ENCODE peak calls at places on chromosome 1, in eight cellular contexts. One of them, this sample, is unnamed.

GRCh38 chr1:235910357-235911299 is 43.9 kb upstream of the LYST start:
- DNase-seq in cardiac muscle cell: peak
- DNase-seq in lower lobe of right lung: no peak
- DNase-seq in OCI-LY7: no peak
- DNase-seq in breast epithelium: no peak
- DNase-seq in HCT116: peak
- DNase-seq in A549: peak
- DNase-seq in pancreas: no peak
- DNase-seq in this sample: no peak

GRCh38 chr1:29415156-29415830 is 179.0 kb downstream of the PTPRU start:
- DNase-seq in lower lobe of right lung: no peak
- DNase-seq in OCI-LY7: no peak
- DNase-seq in HCT116: peak
- DNase-seq in cardiac muscle cell: peak
- DNase-seq in pancreas: no peak
- DNase-seq in A549: peak
- DNase-seq in breast epithelium: no peak
- DNase-seq in this sample: no peak

GRCh38 chr1:53550201-53550741 is 91.1 kb downstream of the DMRTB1 start:
- DNase-seq in OCI-LY7: no peak
- DNase-seq in lower lobe of right lung: peak
- DNase-seq in cardiac muscle cell: peak
- DNase-seq in breast epithelium: peak
- DNase-seq in pancreas: peak
- DNase-seq in HCT116: no peak
- DNase-seq in A549: no peak
- DNase-seq in this sample: no peak

GRCh38 chr1:12601690-12602632 is 16.0 kb downstream of the DHRS3 start:
- DNase-seq in lower lobe of right lung: no peak
- DNase-seq in A549: no peak
- DNase-seq in OCI-LY7: no peak
- DNase-seq in HCT116: peak
- DNase-seq in breast epithelium: no peak
- DNase-seq in cardiac muscle cell: peak
- DNase-seq in pancreas: peak
- DNase-seq in this sample: peak

GRCh38 chr1:1058921-1059493 is 15.1 kb downstream of the RNF223 start:
- DNase-seq in cardiac muscle cell: peak
- DNase-seq in breast epithelium: no peak
- DNase-seq in A549: no peak
- DNase-seq in pancreas: no peak
- DNase-seq in HCT116: no peak
- DNase-seq in lower lobe of right lung: no peak
- DNase-seq in OCI-LY7: no peak
- DNase-seq in this sample: no peak

GRCh38 chr1:6951536-6951935 is 166.3 kb downstream of the CAMTA1 start:
- DNase-seq in OCI-LY7: no peak
- DNase-seq in cardiac muscle cell: no peak
- DNase-seq in breast epithelium: no peak
- DNase-seq in A549: no peak
- DNase-seq in HCT116: no peak
- DNase-seq in pancreas: no peak
- DNase-seq in lower lobe of right lung: no peak
- DNase-seq in this sample: no peak

GRCh38 chr1:226601456-226601855 is 52.9 kb downstream of the STUM start:
- DNase-seq in pancreas: no peak
- DNase-seq in OCI-LY7: no peak
- DNase-seq in lower lobe of right lung: no peak
- DNase-seq in A549: no peak
- DNase-seq in HCT116: no peak
- DNase-seq in cardiac muscle cell: no peak
- DNase-seq in breast epithelium: no peak
- DNase-seq in this sample: no peak

GRCh38 chr1:156926175-156926574 is 5.7 kb downstream of the LRRC71 start:
- DNase-seq in OCI-LY7: no peak
- DNase-seq in pancreas: peak
- DNase-seq in HCT116: peak
- DNase-seq in A549: no peak
- DNase-seq in cardiac muscle cell: peak
- DNase-seq in lower lobe of right lung: peak
- DNase-seq in breast epithelium: peak
- DNase-seq in this sample: peak

GRCh38 chr1:45568421-45568820 is 15.4 kb upstream of the NASP start:
- DNase-seq in HCT116: no peak
- DNase-seq in A549: no peak
- DNase-seq in pancreas: peak
- DNase-seq in breast epithelium: peak
- DNase-seq in cardiac muscle cell: no peak
- DNase-seq in lower lobe of right lung: no peak
- DNase-seq in OCI-LY7: no peak
- DNase-seq in this sample: no peak

GRCh38 chr1:165904948-165905347 is 77.5 kb downstream of the UCK2 start:
- DNase-seq in lower lobe of right lung: no peak
- DNase-seq in cardiac muscle cell: no peak
- DNase-seq in breast epithelium: no peak
- DNase-seq in A549: no peak
- DNase-seq in OCI-LY7: no peak
- DNase-seq in pancreas: no peak
- DNase-seq in HCT116: no peak
- DNase-seq in this sample: no peak

GRCh38 chr1:8464377-8464776 is 146.5 kb downstream of the SLC45A1 start:
- DNase-seq in cardiac muscle cell: no peak
- DNase-seq in lower lobe of right lung: peak
- DNase-seq in breast epithelium: no peak
- DNase-seq in pancreas: no peak
- DNase-seq in A549: no peak
- DNase-seq in HCT116: no peak
- DNase-seq in OCI-LY7: no peak
- DNase-seq in this sample: no peak

GRCh38 chr1:246128494-246129069 is 378.5 kb downstream of the SMYD3 start:
- DNase-seq in cardiac muscle cell: no peak
- DNase-seq in lower lobe of right lung: no peak
- DNase-seq in HCT116: no peak
- DNase-seq in pancreas: no peak
- DNase-seq in OCI-LY7: no peak
- DNase-seq in A549: no peak
- DNase-seq in breast epithelium: no peak
- DNase-seq in this sample: no peak

GRCh38 chr1:45942411-45942810 is 139.0 kb downstream of the MAST2 start:
- DNase-seq in pancreas: no peak
- DNase-seq in OCI-LY7: no peak
- DNase-seq in breast epithelium: no peak
- DNase-seq in lower lobe of right lung: no peak
- DNase-seq in HCT116: no peak
- DNase-seq in cardiac muscle cell: no peak
- DNase-seq in A549: no peak
- DNase-seq in this sample: no peak

GRCh38 chr1:211326528-211327340 is at the start of gene TRAF5:
- DNase-seq in OCI-LY7: peak
- DNase-seq in cardiac muscle cell: peak
- DNase-seq in A549: peak
- DNase-seq in HCT116: no peak
- DNase-seq in pancreas: peak
- DNase-seq in lower lobe of right lung: peak
- DNase-seq in breast epithelium: no peak
- DNase-seq in this sample: no peak

GRCh38 chr1:203059485-203059884 is 26.3 kb downstream of the MYOG start:
- DNase-seq in A549: no peak
- DNase-seq in pancreas: no peak
- DNase-seq in OCI-LY7: no peak
- DNase-seq in lower lobe of right lung: no peak
- DNase-seq in HCT116: no peak
- DNase-seq in cardiac muscle cell: no peak
- DNase-seq in breast epithelium: no peak
- DNase-seq in this sample: no peak

GRCh38 chr1:68644521-68644920 is 147.6 kb upstream of the DEPDC1 start:
- DNase-seq in breast epithelium: no peak
- DNase-seq in A549: no peak
- DNase-seq in pancreas: no peak
- DNase-seq in OCI-LY7: no peak
- DNase-seq in HCT116: no peak
- DNase-seq in lower lobe of right lung: no peak
- DNase-seq in cardiac muscle cell: no peak
- DNase-seq in this sample: no peak

GRCh38 chr1:17635811-17636210 is 96.3 kb downstream of the ARHGEF10L start:
- DNase-seq in OCI-LY7: peak
- DNase-seq in lower lobe of right lung: peak
- DNase-seq in HCT116: no peak
- DNase-seq in cardiac muscle cell: no peak
- DNase-seq in pancreas: no peak
- DNase-seq in breast epithelium: no peak
- DNase-seq in A549: no peak
- DNase-seq in this sample: no peak

GRCh38 chr1:2199042-2199810 is 4.7 kb upstream of the FAAP20 start:
- DNase-seq in breast epithelium: peak
- DNase-seq in A549: peak
- DNase-seq in pancreas: peak
- DNase-seq in cardiac muscle cell: peak
- DNase-seq in HCT116: peak
- DNase-seq in OCI-LY7: no peak
- DNase-seq in lower lobe of right lung: peak
- DNase-seq in this sample: no peak

DNA sequence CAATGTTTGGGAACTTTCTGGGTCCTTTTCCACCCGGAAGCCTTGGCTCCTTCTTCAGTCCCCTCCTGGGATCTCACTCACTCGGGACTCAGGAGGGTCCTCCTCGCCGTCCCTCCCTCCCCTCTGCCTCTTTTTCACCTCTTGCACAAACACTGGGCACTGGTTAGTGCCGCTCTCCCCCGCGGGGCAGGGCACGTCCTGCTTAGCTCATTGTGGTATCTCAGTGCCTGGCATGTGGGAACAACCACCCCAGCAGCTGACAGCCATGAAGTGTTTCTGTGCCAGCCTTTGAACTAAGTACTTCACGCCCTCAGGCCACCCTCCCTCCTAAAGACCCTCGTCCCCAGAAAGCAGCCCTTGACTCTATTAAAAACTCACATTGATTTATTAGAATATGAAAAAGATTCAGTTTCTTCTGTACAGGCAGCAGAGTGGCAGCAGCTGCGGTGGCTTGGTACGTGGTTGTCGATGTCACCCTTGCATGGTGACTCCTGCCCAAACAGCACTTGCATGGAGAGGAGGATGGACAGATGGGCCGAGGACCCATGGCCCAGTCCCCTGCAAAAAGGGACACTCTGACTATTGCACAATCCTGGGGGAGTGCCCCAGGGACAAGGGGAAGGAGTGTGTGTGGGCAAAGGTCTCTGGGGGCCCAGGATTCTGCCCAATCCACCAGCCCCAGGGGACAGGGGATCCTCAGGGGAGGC is 56.3 kb downstream of the SLC9A1 start:
- DNase-seq in breast epithelium: no peak
- DNase-seq in HCT116: no peak
- DNase-seq in pancreas: no peak
- DNase-seq in OCI-LY7: no peak
- DNase-seq in cardiac muscle cell: no peak
- DNase-seq in A549: no peak
- DNase-seq in lower lobe of right lung: peak
- DNase-seq in this sample: no peak
- H3K4me3 ChIP-seq in breast epithelium: no peak
- H3K4me3 ChIP-seq in HCT116: no peak
- H3K4me3 ChIP-seq in pancreas: no peak
- H3K4me3 ChIP-seq in OCI-LY7: no peak
- H3K4me3 ChIP-seq in cardiac muscle cell: no peak
- H3K4me3 ChIP-seq in A549: no peak
- H3K4me3 ChIP-seq in lower lobe of right lung: no peak
- H3K4me3 ChIP-seq in this sample: no peak

GRCh38 chr1:234909307-234909706 is 219.3 kb downstream of the TOMM20 start:
- DNase-seq in pancreas: no peak
- DNase-seq in lower lobe of right lung: no peak
- DNase-seq in A549: no peak
- DNase-seq in HCT116: no peak
- DNase-seq in breast epithelium: no peak
- DNase-seq in cardiac muscle cell: no peak
- DNase-seq in OCI-LY7: no peak
- DNase-seq in this sample: no peak
- TF ChIP-seq CTCF in pancreas: no peak
- TF ChIP-seq CTCF in lower lobe of right lung: no peak
- TF ChIP-seq CTCF in A549: no peak
- TF ChIP-seq CTCF in HCT116: no peak
- TF ChIP-seq CTCF in breast epithelium: no peak
- TF ChIP-seq CTCF in cardiac muscle cell: no peak
- TF ChIP-seq CTCF in OCI-LY7: no peak
- TF ChIP-seq CTCF in this sample: no peak

DNA sequence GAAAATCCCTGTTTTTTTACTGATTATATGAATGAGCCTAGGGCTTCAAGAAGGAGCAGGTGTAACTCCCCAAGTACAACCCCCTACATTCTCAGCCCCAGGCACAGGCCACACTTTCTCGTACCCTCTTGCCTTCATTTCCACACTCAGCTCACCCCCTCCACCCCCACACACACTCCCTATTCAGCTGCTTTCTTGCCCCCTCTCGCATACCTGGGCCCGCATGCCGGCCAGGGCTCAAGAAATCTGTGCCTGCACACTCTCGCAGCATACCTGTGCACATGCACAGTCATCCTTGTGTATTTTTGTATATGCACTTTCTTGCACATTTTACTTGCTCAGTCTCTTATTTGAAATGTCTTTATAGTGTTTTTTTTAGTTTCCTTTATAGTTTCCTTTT is 2.0 kb downstream of the PTPRF start:
- DNase-seq in cardiac muscle cell: no peak
- DNase-seq in lower lobe of right lung: no peak
- DNase-seq in A549: no peak
- DNase-seq in pancreas: no peak
- DNase-seq in HCT116: no peak
- DNase-seq in OCI-LY7: no peak
- DNase-seq in breast epithelium: no peak
- DNase-seq in this sample: no peak
- H3K4me3 ChIP-seq in cardiac muscle cell: no peak
- H3K4me3 ChIP-seq in lower lobe of right lung: peak
- H3K4me3 ChIP-seq in A549: peak
- H3K4me3 ChIP-seq in pancreas: peak
- H3K4me3 ChIP-seq in HCT116: no peak
- H3K4me3 ChIP-seq in OCI-LY7: no peak
- H3K4me3 ChIP-seq in breast epithelium: no peak
- H3K4me3 ChIP-seq in this sample: peak

DNA sequence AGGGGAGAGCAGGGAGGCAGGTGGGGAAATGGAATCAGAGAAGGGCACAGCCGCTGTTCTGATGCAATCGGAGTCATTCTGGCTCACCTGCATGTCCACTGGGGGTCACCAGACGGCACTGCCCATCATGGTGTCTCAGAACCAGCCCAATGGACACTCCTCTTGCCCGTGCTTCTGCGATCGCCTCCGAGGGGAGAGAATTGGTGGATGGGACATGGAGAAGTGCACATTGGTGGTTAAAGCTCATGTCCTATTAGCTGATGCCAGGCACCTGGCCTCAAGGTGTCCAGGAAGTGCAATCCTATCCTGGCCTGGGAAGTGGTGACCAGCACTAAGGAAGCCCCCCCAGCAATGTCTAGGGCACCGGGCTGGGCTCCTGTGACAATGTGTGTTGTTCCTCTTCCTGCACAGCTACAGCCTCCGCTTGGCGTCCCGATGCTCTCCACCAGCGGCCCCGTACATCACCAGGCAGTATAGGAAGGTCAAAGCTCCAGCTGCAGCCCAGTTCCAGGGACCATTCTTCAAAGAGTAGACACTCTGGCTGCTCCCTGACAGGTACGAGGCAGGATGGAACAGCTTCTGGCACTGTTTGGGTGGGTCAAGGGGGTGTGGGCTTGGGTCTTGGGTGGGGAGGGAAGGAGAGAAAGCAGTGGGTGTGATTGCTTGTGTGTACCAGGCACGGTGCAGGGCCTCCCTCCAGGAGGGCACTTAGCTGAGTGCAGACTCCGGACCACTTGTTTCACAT is 116.2 kb downstream of the PRDM2 start:
- DNase-seq in A549: no peak
- DNase-seq in HCT116: no peak
- DNase-seq in lower lobe of right lung: no peak
- DNase-seq in breast epithelium: peak
- DNase-seq in OCI-LY7: no peak
- DNase-seq in cardiac muscle cell: no peak
- DNase-seq in pancreas: no peak
- DNase-seq in this sample: no peak
- TF ChIP-seq CTCF in A549: no peak
- TF ChIP-seq CTCF in HCT116: no peak
- TF ChIP-seq CTCF in lower lobe of right lung: no peak
- TF ChIP-seq CTCF in breast epithelium: no peak
- TF ChIP-seq CTCF in OCI-LY7: no peak
- TF ChIP-seq CTCF in cardiac muscle cell: no peak
- TF ChIP-seq CTCF in pancreas: no peak
- TF ChIP-seq CTCF in this sample: no peak

This sample was measured in HFF-Myc.